ENCODE peak calls at places on chromosome 13, in five cellular contexts. S is CD8-positive, alpha-beta memory T cell; A is CD8-positive, alpha-beta T cell; J is fibroblast of lung; R is IMR-90. Y is an unnamed sample.

GRCh38 chr13:33286143-33286542 is 588 bp upstream of the STARD13 start:
- DNase-seq in S (no peak), A (no peak), J (no peak), R (no peak), Y (no peak)

GRCh38 chr13:43786766-43787517 is at the start of gene ENOX1:
- DNase-seq in S (no peak), A (no peak), J (peak; percentile 72), R (peak; percentile 74), Y (no peak)

GRCh38 chr13:35712907-35713685 is 236.6 kb upstream of the MAB21L1 start:
- DNase-seq in S (no peak), A (no peak), J (peak; percentile 54), R (peak; percentile 71), Y (no peak)

GRCh38 chr13:37956536-37956935 is 87.0 kb upstream of the TRPC4 start:
- DNase-seq in S (no peak), A (no peak), J (no peak), R (no peak), Y (no peak)

GRCh38 chr13:77429320-77430142 is 102.6 kb upstream of the MYCBP2 start:
- DNase-seq in S (no peak), A (no peak), J (peak; percentile 78), R (no peak), Y (no peak)

GRCh38 chr13:46202188-46202795 is 9.4 kb upstream of the LRRC63 start:
- DNase-seq in S (peak; percentile 28), A (no peak), J (no peak), R (no peak), Y (no peak)

GRCh38 chr13:59447846-59448620 is 715.7 kb downstream of the DIAPH3 start:
- DNase-seq in S (no peak), A (no peak), J (peak; percentile 94), R (peak; percentile 75), Y (no peak)

GRCh38 chr13:95643814-95644598 is 500 bp downstream of the DZIP1 start:
- DNase-seq in S (no peak), A (no peak), J (peak; percentile 57), R (peak; percentile 35), Y (no peak)

GRCh38 chr13:89465366-89465765 is 1794.2 kb downstream of the SLITRK5 start:
- DNase-seq in S (no peak), A (no peak), J (peak; percentile 76), R (no peak), Y (no peak)

GRCh38 chr13:79593611-79594275 is 112.8 kb downstream of the NDFIP2 start:
- DNase-seq in S (no peak), A (no peak), J (peak; percentile 86), R (peak; percentile 11), Y (no peak)

GRCh38 chr13:22252281-22252830 is 581.5 kb downstream of the FGF9 start:
- DNase-seq in S (no peak), A (no peak), J (no peak), R (no peak), Y (no peak)

GRCh38 chr13:79589605-79590511 is 108.9 kb downstream of the NDFIP2 start:
- DNase-seq in S (no peak), A (no peak), J (no peak), R (no peak), Y (no peak)

GRCh38 chr13:20848203-20848602 is 54.3 kb downstream of the XPO4 start:
- DNase-seq in S (no peak), A (no peak), J (no peak), R (no peak), Y (no peak)

GRCh38 chr13:20847298-20847697 is 55.2 kb downstream of the XPO4 start:
- DNase-seq in S (no peak), A (no peak), J (peak; percentile 26), R (no peak), Y (no peak)

GRCh38 chr13:20848944-20849343 is 53.6 kb downstream of the XPO4 start:
- DNase-seq in S (no peak), A (no peak), J (peak; percentile 65), R (peak; percentile 31), Y (no peak)

GRCh38 chr13:20840590-20840989 is 62.0 kb downstream of the XPO4 start:
- DNase-seq in S (no peak), A (no peak), J (peak; percentile 25), R (no peak), Y (no peak)

DNA sequence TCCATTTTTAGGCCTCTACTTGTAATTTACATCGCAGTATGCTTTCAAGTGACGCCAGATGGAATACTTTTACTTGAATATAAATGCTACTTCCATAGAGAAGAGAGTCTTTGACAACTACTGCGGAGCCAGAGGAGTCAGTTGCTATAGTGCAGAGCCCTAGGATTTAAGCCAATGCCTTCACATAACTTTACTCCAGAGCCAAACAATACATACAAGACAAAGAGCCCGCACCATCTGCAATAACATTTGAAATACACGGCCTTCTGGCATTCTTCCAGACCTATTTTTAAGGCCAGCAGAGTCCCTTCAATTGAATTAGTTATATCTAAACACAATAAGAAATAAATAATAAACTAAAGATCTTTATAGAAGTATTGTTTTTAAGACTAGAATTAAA is 59.4 kb downstream of the XPO4 start:
- DNase-seq in S (no peak), A (no peak), J (peak; percentile 57), R (peak; percentile 18), Y (no peak)
- H3K4me3 ChIP-seq in S (no peak overlapping the region), A (no peak overlapping the region), J (no peak overlapping the region), R (no peak overlapping the region), Y (no peak overlapping the region)

GRCh38 chr13:48559638-48560320 is 26.9 kb upstream of the RCBTB2 start:
- DNase-seq in S (no peak), A (no peak), J (peak; percentile 68), R (peak; percentile 70), Y (no peak)

GRCh38 chr13:48562296-48563066 is 29.6 kb upstream of the RCBTB2 start:
- DNase-seq in S (peak; percentile 85), A (peak; percentile 49), J (peak; percentile 33), R (no peak), Y (no peak)

GRCh38 chr13:48561461-48562224 is 28.8 kb upstream of the RCBTB2 start:
- DNase-seq in S (peak; percentile 11), A (no peak), J (no peak), R (no peak), Y (no peak)

GRCh38 chr13:48563611-48564010 is 30.7 kb upstream of the RCBTB2 start:
- DNase-seq in S (no peak), A (no peak), J (no peak), R (no peak), Y (no peak)

DNA sequence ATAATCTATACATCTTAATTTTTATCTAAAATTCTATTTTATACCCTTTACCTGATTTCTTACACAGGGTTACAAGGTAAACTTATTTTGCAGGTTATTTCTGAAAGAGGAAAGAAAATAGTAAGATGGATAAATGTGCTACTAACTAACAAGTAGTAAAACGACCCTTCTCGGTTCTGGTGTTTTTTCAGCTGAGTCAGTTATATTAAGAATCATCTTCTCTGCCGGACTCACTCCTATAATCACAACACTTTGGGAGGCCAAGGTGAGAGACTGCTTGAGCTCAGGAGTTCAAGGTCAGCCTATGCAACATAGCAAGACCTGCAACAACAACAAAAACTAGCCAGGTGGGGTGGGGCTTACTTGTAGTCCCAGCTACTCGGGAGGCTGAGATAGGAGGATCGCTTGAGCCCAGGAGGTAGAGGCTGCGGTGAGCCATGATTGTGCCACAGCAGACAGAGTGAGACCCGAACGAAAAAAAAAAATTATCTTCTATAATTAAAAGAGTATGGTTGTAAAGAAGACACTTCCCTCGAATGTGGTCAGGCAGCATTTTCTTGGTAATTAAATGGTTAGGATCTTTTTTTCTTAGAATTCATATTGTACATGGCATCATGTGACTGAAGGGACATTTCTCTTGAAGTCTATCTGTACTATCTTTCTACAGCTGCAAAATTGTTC is 27.9 kb upstream of the RCBTB2 start:
- DNase-seq in S (no peak), A (no peak), J (no peak), R (no peak), Y (no peak)
- H3K27ac ChIP-seq in S (no peak overlapping the region), A (no peak overlapping the region), J (no peak overlapping the region), R (no peak overlapping the region), Y (no peak overlapping the region)

GRCh38 chr13:50936681-50937080 is 27.1 kb downstream of the RNASEH2B start:
- DNase-seq in S (no peak), A (no peak), J (no peak), R (no peak), Y (no peak)
- H3K4me3 ChIP-seq in S (no peak overlapping the region), A (no peak overlapping the region), J (no peak overlapping the region), R (no peak overlapping the region), Y (no peak overlapping the region)

GRCh38 chr13:73598021-73598712 is 536.0 kb downstream of the KLF12 start:
- DNase-seq in S (no peak), A (no peak), J (peak; percentile 75), R (peak; percentile 82), Y (no peak)
- H3K27ac ChIP-seq in S (no peak overlapping the region), A (no peak overlapping the region), J (no peak overlapping the region), R (no peak overlapping the region), Y (no peak overlapping the region)

GRCh38 chr13:27425151-27425917 is 915 bp downstream of the GTF3A start:
- DNase-seq in S (no peak), A (no peak), J (peak; percentile 29), R (no peak), Y (no peak)

GRCh38 chr13:27424246-27425150 is at the start of gene GTF3A:
- DNase-seq in S (peak; percentile 91), A (peak; percentile 81), J (peak; percentile 74), R (peak; percentile 82), Y (no peak)

GRCh38 chr13:27428160-27428559 is 3.7 kb downstream of the GTF3A start:
- DNase-seq in S (no peak), A (no peak), J (no peak), R (no peak), Y (no peak)

GRCh38 chr13:27425918-27426630 is 1.7 kb downstream of the GTF3A start:
- DNase-seq in S (peak; percentile 79), A (peak; percentile 71), J (peak; percentile 86), R (peak; percentile 69), Y (peak; percentile 55)

DNA sequence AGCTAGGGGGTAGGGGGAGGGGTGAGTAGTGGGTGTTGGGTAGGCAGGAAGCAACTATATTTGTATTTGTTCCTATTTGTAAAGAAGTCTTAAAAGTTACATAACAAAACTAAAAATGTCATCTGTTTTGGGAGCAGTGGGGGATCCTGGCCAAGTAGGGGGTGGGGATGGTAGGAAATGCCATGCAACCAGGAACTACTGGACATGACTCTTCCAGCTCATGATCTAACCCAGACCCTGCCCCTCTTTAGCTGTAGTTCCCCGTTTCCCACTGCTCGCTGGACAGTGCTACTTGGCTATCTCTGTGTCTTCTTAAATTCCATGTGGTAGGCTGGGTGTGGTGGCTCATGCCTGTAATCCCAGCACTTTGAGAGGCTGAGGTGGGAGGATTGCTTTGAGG is 3.2 kb downstream of the GTF3A start:
- DNase-seq in S (no peak), A (no peak), J (no peak), R (no peak), Y (no peak)
- H3K4me3 ChIP-seq in S (peak overlapping the region; percentile 71), A (peak overlapping the region; percentile 83), J (no peak overlapping the region), R (no peak overlapping the region), Y (no peak overlapping the region)

DNA sequence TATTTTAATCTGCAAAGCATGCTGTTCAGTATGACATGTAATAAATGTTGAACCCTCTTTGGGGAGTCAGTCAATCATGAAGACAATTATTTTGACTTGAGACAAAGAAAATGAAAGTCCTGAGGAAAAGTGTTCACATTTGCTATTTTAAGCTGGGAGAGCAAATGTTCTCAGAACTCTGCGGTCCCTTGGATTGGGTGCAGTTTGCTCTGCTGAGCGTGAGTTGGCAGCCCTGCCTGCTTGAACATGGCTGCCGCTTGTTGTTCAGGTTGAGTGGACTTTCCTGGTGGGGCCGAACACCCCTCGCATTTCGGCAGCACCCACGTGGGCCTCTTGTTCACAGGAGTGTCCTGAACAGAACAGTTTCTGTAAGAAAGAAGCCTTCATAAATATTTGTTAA is 10.8 kb upstream of the RNF113B start:
- DNase-seq in S (no peak), A (no peak), J (no peak), R (no peak), Y (no peak)
- H3K27ac ChIP-seq in S (no peak overlapping the region), A (no peak overlapping the region), J (no peak overlapping the region), R (no peak overlapping the region), Y (no peak overlapping the region)

Y was measured in esophagus squamous epithelium.